ENCODE peak calls at places on chromosomes 3 and 15, in nine cellular contexts. H is A673, W is stomach, V is neural progenitor cell, G is upper lobe of left lung, L is right cardiac atrium, O is trophoblast cell, T is psoas muscle, Q is ovary. X is an unnamed sample.

GRCh38 chr3:150412599-150413069 is 4.5 kb downstream of the TSC22D2 start:
- DNase-seq in H (no peak), W (no peak), V (no peak), G (no peak), L (no peak), O (no peak), T (no peak), Q (no peak), X (no peak)

GRCh38 chr15:64982472-64982871 is 7.2 kb downstream of the SPG21 start:
- DNase-seq in H (peak; percentile 37), W (no peak), V (no peak), G (no peak), L (no peak), O (no peak), T (no peak), Q (no peak), X (no peak)

GRCh38 chr3:171841620-171842000 is 1.5 kb upstream of the TMEM212 start:
- DNase-seq in H (no peak), W (no peak), V (no peak), G (no peak), L (no peak), O (no peak), T (no peak), Q (no peak), X (no peak)

GRCh38 chr3:129836381-129837056 is 57.0 kb downstream of the TMCC1 start:
- DNase-seq in H (peak; percentile 71), W (no peak), V (peak; percentile 68), G (no peak), L (no peak), O (no peak), T (no peak), Q (no peak), X (no peak)

GRCh38 chr3:63724987-63725386 is 72.5 kb downstream of the SNTN start:
- DNase-seq in H (no peak), W (no peak), V (no peak), G (peak; percentile 23), L (no peak), O (no peak), T (no peak), Q (no peak), X (no peak)

GRCh38 chr15:90810354-90810753 is 58.0 kb upstream of the FURIN start:
- DNase-seq in H (no peak), W (no peak), V (no peak), G (no peak), L (no peak), O (no peak), T (no peak), Q (no peak), X (no peak)

GRCh38 chr15:39331584-39331983 is 249.3 kb upstream of the THBS1 start:
- DNase-seq in H (no peak), W (no peak), V (no peak), G (no peak), L (no peak), O (no peak), T (no peak), Q (no peak), X (no peak)

GRCh38 chr3:42031808-42032475 is 59.2 kb upstream of the TRAK1 start:
- DNase-seq in H (no peak), W (no peak), V (peak; percentile 59), G (peak; percentile 39), L (no peak), O (peak; percentile 57), T (no peak), Q (no peak), X (no peak)

GRCh38 chr3:158109295-158109803 is 540 bp upstream of the RSRC1 start:
- DNase-seq in H (no peak), W (no peak), V (peak; percentile 39), G (no peak), L (peak; percentile 47), O (no peak), T (no peak), Q (no peak), X (no peak)

GRCh38 chr3:158106773-158107461 is 697 bp upstream of the SHOX2 start:
- DNase-seq in H (peak; percentile 11), W (no peak), V (peak; percentile 66), G (no peak), L (peak; percentile 53), O (peak; percentile 6), T (peak; percentile 48), Q (no peak), X (no peak)

GRCh38 chr3:158109804-158110657 is at the start of gene RSRC1:
- DNase-seq in H (peak; percentile 93), W (peak; percentile 84), V (peak; percentile 94), G (peak; percentile 90), L (peak; percentile 94), O (peak; percentile 90), T (peak; percentile 91), Q (peak; percentile 85), X (peak; percentile 67)

GRCh38 chr3:158107508-158108095 is 1.4 kb upstream of the SHOX2 start:
- DNase-seq in H (no peak), W (no peak), V (no peak), G (no peak), L (no peak), O (no peak), T (no peak), Q (no peak), X (no peak)

GRCh38 chr3:158108596-158108995 is 1.3 kb upstream of the RSRC1 start:
- DNase-seq in H (no peak), W (no peak), V (no peak), G (no peak), L (no peak), O (no peak), T (no peak), Q (no peak), X (no peak)
- H3K27me3 ChIP-seq in H (no peaks in the 10 kb centered on the region), W (peaks cover 58% of the 10 kb centered on the region), V (peaks cover 62% of the 10 kb centered on the region), G (peaks cover 50% of the 10 kb centered on the region), L (no peaks in the 10 kb centered on the region), O (peaks cover 40% of the 10 kb centered on the region), T (peaks cover 26% of the 10 kb centered on the region), Q (peaks cover 7% of the 10 kb centered on the region), X (peaks cover 35% of the 10 kb centered on the region)

GRCh38 chr3:11563159-11563558 is 80.6 kb downstream of the VGLL4 start:
- DNase-seq in H (no peak), W (no peak), V (no peak), G (no peak), L (no peak), O (no peak), T (no peak), Q (no peak), X (no peak)

GRCh38 chr3:11562277-11562881 is 81.3 kb downstream of the VGLL4 start:
- DNase-seq in H (no peak), W (no peak), V (no peak), G (no peak), L (no peak), O (no peak), T (no peak), Q (peak; percentile 34), X (no peak)

GRCh38 chr3:11564577-11565001 is 79.1 kb downstream of the VGLL4 start:
- DNase-seq in H (no peak), W (no peak), V (no peak), G (no peak), L (no peak), O (no peak), T (no peak), Q (no peak), X (no peak)

GRCh38 chr3:11565072-11565471 is 78.6 kb downstream of the VGLL4 start:
- DNase-seq in H (no peak), W (no peak), V (no peak), G (no peak), L (peak; percentile 92), O (no peak), T (no peak), Q (peak; percentile 34), X (no peak)

GRCh38 chr3:11563749-11564148 is 80.0 kb downstream of the VGLL4 start:
- DNase-seq in H (no peak), W (no peak), V (no peak), G (no peak), L (no peak), O (no peak), T (no peak), Q (no peak), X (no peak)
- H3K4me1 ChIP-seq in H (no peaks in the 10 kb centered on the region), W (peaks cover 59% of the 10 kb centered on the region), V (peaks cover 3% of the 10 kb centered on the region), G (peaks cover 53% of the 10 kb centered on the region), L (peaks cover 39% of the 10 kb centered on the region), O (peaks cover 14% of the 10 kb centered on the region), T (peaks cover 44% of the 10 kb centered on the region), Q (peaks cover 25% of the 10 kb centered on the region), X (no peaks in the 10 kb centered on the region)

GRCh38 chr3:17686613-17687012 is 55.8 kb downstream of the TBC1D5 start:
- DNase-seq in H (peak; percentile 50), W (no peak), V (peak; percentile 33), G (no peak), L (no peak), O (peak; percentile 2), T (no peak), Q (no peak), X (no peak)
- H3K27me3 ChIP-seq in H (no peaks in the 10 kb centered on the region), W (no peaks in the 10 kb centered on the region), V (no peaks in the 10 kb centered on the region), G (no peaks in the 10 kb centered on the region), L (no peaks in the 10 kb centered on the region), O (no peaks in the 10 kb centered on the region), T (no peaks in the 10 kb centered on the region), Q (no peaks in the 10 kb centered on the region), X (no peaks in the 10 kb centered on the region)

GRCh38 chr3:149247929-149248691 is 26.5 kb upstream of the CP start:
- DNase-seq in H (no peak), W (no peak), V (no peak), G (no peak), L (no peak), O (no peak), T (no peak), Q (no peak), X (no peak)

GRCh38 chr3:149243540-149243939 is 21.9 kb upstream of the CP start:
- DNase-seq in H (no peak), W (no peak), V (no peak), G (no peak), L (no peak), O (no peak), T (no peak), Q (no peak), X (no peak)

GRCh38 chr3:149247025-149247710 is 25.5 kb upstream of the CP start:
- DNase-seq in H (no peak), W (no peak), V (no peak), G (no peak), L (no peak), O (no peak), T (no peak), Q (no peak), X (no peak)

GRCh38 chr3:149251186-149251585 is 29.6 kb upstream of the CP start:
- DNase-seq in H (no peak), W (no peak), V (no peak), G (no peak), L (no peak), O (no peak), T (no peak), Q (no peak), X (no peak)

DNA sequence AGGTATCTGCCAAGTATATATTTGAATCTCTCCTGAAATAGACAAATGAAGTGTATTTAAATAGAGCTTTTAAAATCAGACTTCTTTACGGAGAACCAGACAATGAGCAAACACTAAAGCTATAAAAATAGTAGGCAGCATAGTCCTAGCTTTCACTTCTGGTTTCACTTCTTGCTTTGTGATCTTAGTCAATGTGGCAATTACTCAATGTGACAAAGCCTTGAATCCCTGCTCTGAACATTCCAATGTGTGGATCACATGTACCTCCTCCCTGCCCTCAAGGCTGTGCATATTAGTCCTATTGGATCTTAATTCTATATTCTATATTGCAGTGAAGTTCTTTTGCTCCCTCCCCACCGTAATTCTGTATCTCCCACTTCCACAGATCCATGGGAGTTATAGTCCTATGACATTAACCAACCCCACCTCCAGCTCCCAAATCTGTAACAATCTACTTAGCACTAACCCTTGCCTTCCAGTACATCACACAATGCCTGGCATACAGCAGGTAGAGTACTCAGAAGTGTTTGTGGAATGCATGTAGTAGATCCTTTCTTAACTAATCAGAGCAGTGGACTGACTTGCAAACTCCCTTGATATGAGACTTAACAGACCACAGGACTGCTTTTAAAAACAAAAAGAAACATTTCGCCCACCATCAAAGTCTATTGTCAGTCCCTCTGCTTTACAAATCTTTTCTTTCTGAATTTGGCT is 24.3 kb upstream of the CP start:
- DNase-seq in H (no peak), W (no peak), V (no peak), G (no peak), L (no peak), O (peak; percentile 26), T (no peak), Q (no peak), X (no peak)
- H3K4me1 ChIP-seq in H (no peaks in the 10 kb centered on the region), W (peaks cover 38% of the 10 kb centered on the region), V (peaks cover 12% of the 10 kb centered on the region), G (peaks cover 33% of the 10 kb centered on the region), L (no peaks in the 10 kb centered on the region), O (peaks cover 2% of the 10 kb centered on the region), T (peaks cover 6% of the 10 kb centered on the region), Q (peaks cover 16% of the 10 kb centered on the region), X (no peaks in the 10 kb centered on the region)